ENCODE peak calls at places on chromosomes 11 and 22, in ten cellular contexts. One of them, this sample, is unnamed.

GRCh38 chr11:122850076-122850631 is 11.9 kb downstream of the CRTAM start:
- DNase-seq in CD8-positive, alpha-beta memory T cell: no peak
- DNase-seq in upper lobe of left lung: no peak
- DNase-seq in lower lobe of right lung: no peak
- DNase-seq in OCI-LY7: no peak
- DNase-seq in A673: peak; percentile 83
- DNase-seq in sigmoid colon: no peak
- DNase-seq in fibroblast of lung: no peak
- DNase-seq in heart left ventricle: no peak
- DNase-seq in cardiac muscle cell: peak; percentile 8
- DNase-seq in this sample: no peak

GRCh38 chr22:44743247-44743646 is 9.1 kb upstream of the ARHGAP8 start:
- DNase-seq in heart left ventricle: no peak
- DNase-seq in sigmoid colon: no peak
- DNase-seq in upper lobe of left lung: no peak
- DNase-seq in OCI-LY7: no peak
- DNase-seq in fibroblast of lung: no peak
- DNase-seq in lower lobe of right lung: no peak
- DNase-seq in A673: no peak
- DNase-seq in CD8-positive, alpha-beta memory T cell: no peak
- DNase-seq in cardiac muscle cell: no peak
- DNase-seq in this sample: no peak

GRCh38 chr11:114308689-114309089 is 12.5 kb downstream of the NNMT start:
- DNase-seq in cardiac muscle cell: no peak
- DNase-seq in lower lobe of right lung: no peak
- DNase-seq in heart left ventricle: no peak
- DNase-seq in upper lobe of left lung: no peak
- DNase-seq in sigmoid colon: no peak
- DNase-seq in A673: no peak
- DNase-seq in fibroblast of lung: peak; percentile 62
- DNase-seq in OCI-LY7: no peak
- DNase-seq in CD8-positive, alpha-beta memory T cell: no peak
- DNase-seq in this sample: no peak

GRCh38 chr22:17334054-17334453 is 35.2 kb upstream of the CECR2 start:
- DNase-seq in cardiac muscle cell: no peak
- DNase-seq in fibroblast of lung: no peak
- DNase-seq in heart left ventricle: no peak
- DNase-seq in CD8-positive, alpha-beta memory T cell: no peak
- DNase-seq in lower lobe of right lung: no peak
- DNase-seq in upper lobe of left lung: no peak
- DNase-seq in sigmoid colon: no peak
- DNase-seq in OCI-LY7: no peak
- DNase-seq in A673: no peak
- DNase-seq in this sample: no peak

GRCh38 chr22:37623075-37624016 is 14.7 kb downstream of the GGA1 start:
- DNase-seq in sigmoid colon: peak; percentile 85
- DNase-seq in CD8-positive, alpha-beta memory T cell: peak; percentile 80
- DNase-seq in upper lobe of left lung: no peak
- DNase-seq in OCI-LY7: peak; percentile 79
- DNase-seq in lower lobe of right lung: peak; percentile 83
- DNase-seq in A673: peak; percentile 65
- DNase-seq in cardiac muscle cell: peak; percentile 78
- DNase-seq in fibroblast of lung: peak; percentile 57
- DNase-seq in heart left ventricle: peak; percentile 61
- DNase-seq in this sample: peak; percentile 85

GRCh38 chr22:30843245-30843644 is 125.3 kb downstream of the MORC2 start:
- DNase-seq in upper lobe of left lung: no peak
- DNase-seq in OCI-LY7: no peak
- DNase-seq in heart left ventricle: no peak
- DNase-seq in fibroblast of lung: peak; percentile 25
- DNase-seq in sigmoid colon: no peak
- DNase-seq in CD8-positive, alpha-beta memory T cell: no peak
- DNase-seq in A673: no peak
- DNase-seq in lower lobe of right lung: no peak
- DNase-seq in cardiac muscle cell: no peak
- DNase-seq in this sample: no peak

GRCh38 chr11:102662607-102663006 is 37.5 kb upstream of the MMP20 start:
- DNase-seq in A673: no peak
- DNase-seq in fibroblast of lung: no peak
- DNase-seq in upper lobe of left lung: no peak
- DNase-seq in CD8-positive, alpha-beta memory T cell: no peak
- DNase-seq in lower lobe of right lung: no peak
- DNase-seq in cardiac muscle cell: no peak
- DNase-seq in sigmoid colon: no peak
- DNase-seq in heart left ventricle: no peak
- DNase-seq in OCI-LY7: no peak
- DNase-seq in this sample: no peak

GRCh38 chr22:32123657-32124056 is 35.4 kb downstream of the C22orf42 start:
- DNase-seq in upper lobe of left lung: no peak
- DNase-seq in CD8-positive, alpha-beta memory T cell: no peak
- DNase-seq in sigmoid colon: no peak
- DNase-seq in cardiac muscle cell: no peak
- DNase-seq in fibroblast of lung: no peak
- DNase-seq in OCI-LY7: no peak
- DNase-seq in lower lobe of right lung: no peak
- DNase-seq in A673: no peak
- DNase-seq in heart left ventricle: no peak
- DNase-seq in this sample: no peak

GRCh38 chr22:22207845-22208564 is 36.6 kb upstream of the VPREB1 start:
- DNase-seq in A673: peak; percentile 65
- DNase-seq in CD8-positive, alpha-beta memory T cell: peak; percentile 54
- DNase-seq in upper lobe of left lung: no peak
- DNase-seq in cardiac muscle cell: peak; percentile 82
- DNase-seq in fibroblast of lung: peak; percentile 68
- DNase-seq in heart left ventricle: peak; percentile 46
- DNase-seq in sigmoid colon: no peak
- DNase-seq in OCI-LY7: peak; percentile 98
- DNase-seq in lower lobe of right lung: peak; percentile 73
- DNase-seq in this sample: peak; percentile 46

GRCh38 chr22:36546932-36547331 is 18.0 kb upstream of the EIF3D start:
- DNase-seq in cardiac muscle cell: no peak
- DNase-seq in A673: no peak
- DNase-seq in lower lobe of right lung: no peak
- DNase-seq in fibroblast of lung: peak; percentile 36
- DNase-seq in upper lobe of left lung: no peak
- DNase-seq in OCI-LY7: no peak
- DNase-seq in sigmoid colon: no peak
- DNase-seq in CD8-positive, alpha-beta memory T cell: no peak
- DNase-seq in heart left ventricle: no peak
- DNase-seq in this sample: no peak

GRCh38 chr11:32893091-32893946 is 708 bp downstream of the QSER1 start:
- DNase-seq in CD8-positive, alpha-beta memory T cell: peak; percentile 61
- DNase-seq in fibroblast of lung: peak; percentile 27
- DNase-seq in cardiac muscle cell: peak; percentile 82
- DNase-seq in upper lobe of left lung: peak; percentile 92
- DNase-seq in sigmoid colon: peak; percentile 68
- DNase-seq in OCI-LY7: peak; percentile 80
- DNase-seq in A673: peak; percentile 86
- DNase-seq in lower lobe of right lung: peak; percentile 78
- DNase-seq in heart left ventricle: peak; percentile 49
- DNase-seq in this sample: peak; percentile 63

GRCh38 chr11:77106321-77106720 is 3.7 kb downstream of the OMP start:
- DNase-seq in cardiac muscle cell: no peak
- DNase-seq in sigmoid colon: no peak
- DNase-seq in upper lobe of left lung: no peak
- DNase-seq in A673: no peak
- DNase-seq in lower lobe of right lung: no peak
- DNase-seq in heart left ventricle: no peak
- DNase-seq in fibroblast of lung: no peak
- DNase-seq in OCI-LY7: no peak
- DNase-seq in CD8-positive, alpha-beta memory T cell: no peak
- DNase-seq in this sample: peak; percentile 76

GRCh38 chr11:3830741-3831140 is 10.0 kb downstream of the RHOG start:
- DNase-seq in sigmoid colon: no peak
- DNase-seq in lower lobe of right lung: no peak
- DNase-seq in cardiac muscle cell: no peak
- DNase-seq in A673: no peak
- DNase-seq in heart left ventricle: no peak
- DNase-seq in upper lobe of left lung: no peak
- DNase-seq in fibroblast of lung: no peak
- DNase-seq in CD8-positive, alpha-beta memory T cell: no peak
- DNase-seq in OCI-LY7: no peak
- DNase-seq in this sample: no peak

GRCh38 chr11:27427183-27427980 is 45.2 kb downstream of the LGR4 start:
- DNase-seq in OCI-LY7: no peak
- DNase-seq in CD8-positive, alpha-beta memory T cell: no peak
- DNase-seq in heart left ventricle: no peak
- DNase-seq in lower lobe of right lung: no peak
- DNase-seq in upper lobe of left lung: no peak
- DNase-seq in sigmoid colon: no peak
- DNase-seq in fibroblast of lung: no peak
- DNase-seq in cardiac muscle cell: no peak
- DNase-seq in A673: no peak
- DNase-seq in this sample: no peak

GRCh38 chr11:47908198-47908597 is 60.0 kb upstream of the NUP160 start:
- DNase-seq in cardiac muscle cell: no peak
- DNase-seq in heart left ventricle: no peak
- DNase-seq in sigmoid colon: no peak
- DNase-seq in upper lobe of left lung: no peak
- DNase-seq in fibroblast of lung: no peak
- DNase-seq in OCI-LY7: no peak
- DNase-seq in A673: no peak
- DNase-seq in lower lobe of right lung: no peak
- DNase-seq in CD8-positive, alpha-beta memory T cell: no peak
- DNase-seq in this sample: no peak

GRCh38 chr11:18264035-18264434 is 2.0 kb upstream of the SAA1 start:
- DNase-seq in fibroblast of lung: no peak
- DNase-seq in CD8-positive, alpha-beta memory T cell: no peak
- DNase-seq in A673: no peak
- DNase-seq in sigmoid colon: no peak
- DNase-seq in OCI-LY7: no peak
- DNase-seq in lower lobe of right lung: no peak
- DNase-seq in upper lobe of left lung: no peak
- DNase-seq in heart left ventricle: no peak
- DNase-seq in cardiac muscle cell: no peak
- DNase-seq in this sample: no peak

GRCh38 chr11:119054418-119054817 is 2.6 kb downstream of the HYOU1 start:
- DNase-seq in cardiac muscle cell: no peak
- DNase-seq in CD8-positive, alpha-beta memory T cell: no peak
- DNase-seq in lower lobe of right lung: no peak
- DNase-seq in A673: no peak
- DNase-seq in sigmoid colon: no peak
- DNase-seq in upper lobe of left lung: no peak
- DNase-seq in heart left ventricle: no peak
- DNase-seq in fibroblast of lung: no peak
- DNase-seq in OCI-LY7: no peak
- DNase-seq in this sample: no peak

GRCh38 chr11:65380460-65381126 is 1.9 kb downstream of the SLC25A45 start:
- DNase-seq in lower lobe of right lung: no peak
- DNase-seq in CD8-positive, alpha-beta memory T cell: no peak
- DNase-seq in OCI-LY7: no peak
- DNase-seq in cardiac muscle cell: no peak
- DNase-seq in sigmoid colon: no peak
- DNase-seq in A673: no peak
- DNase-seq in upper lobe of left lung: peak; percentile 63
- DNase-seq in heart left ventricle: no peak
- DNase-seq in fibroblast of lung: no peak
- DNase-seq in this sample: no peak
- H3K9me3 ChIP-seq in lower lobe of right lung: no peaks in the 10 kb centered on the region
- H3K9me3 ChIP-seq in CD8-positive, alpha-beta memory T cell: no peaks in the 10 kb centered on the region
- H3K9me3 ChIP-seq in OCI-LY7: no peaks in the 10 kb centered on the region
- H3K9me3 ChIP-seq in cardiac muscle cell: no peaks in the 10 kb centered on the region
- H3K9me3 ChIP-seq in sigmoid colon: no peaks in the 10 kb centered on the region
- H3K9me3 ChIP-seq in A673: no peaks in the 10 kb centered on the region
- H3K9me3 ChIP-seq in upper lobe of left lung: no peaks in the 10 kb centered on the region
- H3K9me3 ChIP-seq in heart left ventricle: no peaks in the 10 kb centered on the region
- H3K9me3 ChIP-seq in fibroblast of lung: no peaks in the 10 kb centered on the region
- H3K9me3 ChIP-seq in this sample: no peaks in the 10 kb centered on the region

GRCh38 chr11:68581901-68582300 is 102.4 kb upstream of the GAL start:
- DNase-seq in fibroblast of lung: no peak
- DNase-seq in A673: no peak
- DNase-seq in upper lobe of left lung: no peak
- DNase-seq in cardiac muscle cell: no peak
- DNase-seq in heart left ventricle: no peak
- DNase-seq in sigmoid colon: no peak
- DNase-seq in lower lobe of right lung: no peak
- DNase-seq in OCI-LY7: no peak
- DNase-seq in CD8-positive, alpha-beta memory T cell: no peak
- DNase-seq in this sample: no peak
- H3K36me3 ChIP-seq in fibroblast of lung: no peaks in the 10 kb centered on the region
- H3K36me3 ChIP-seq in A673: peaks cover 62% of the 10 kb centered on the region
- H3K36me3 ChIP-seq in upper lobe of left lung: peaks cover 12% of the 10 kb centered on the region
- H3K36me3 ChIP-seq in cardiac muscle cell: peaks cover 47% of the 10 kb centered on the region
- H3K36me3 ChIP-seq in heart left ventricle: peaks cover 7% of the 10 kb centered on the region
- H3K36me3 ChIP-seq in sigmoid colon: peaks cover 12% of the 10 kb centered on the region
- H3K36me3 ChIP-seq in lower lobe of right lung: peaks cover 88% of the 10 kb centered on the region
- H3K36me3 ChIP-seq in OCI-LY7: peaks cover 93% of the 10 kb centered on the region
- H3K36me3 ChIP-seq in CD8-positive, alpha-beta memory T cell: peaks cover 50% of the 10 kb centered on the region
- H3K36me3 ChIP-seq in this sample: no peaks in the 10 kb centered on the region

DNA sequence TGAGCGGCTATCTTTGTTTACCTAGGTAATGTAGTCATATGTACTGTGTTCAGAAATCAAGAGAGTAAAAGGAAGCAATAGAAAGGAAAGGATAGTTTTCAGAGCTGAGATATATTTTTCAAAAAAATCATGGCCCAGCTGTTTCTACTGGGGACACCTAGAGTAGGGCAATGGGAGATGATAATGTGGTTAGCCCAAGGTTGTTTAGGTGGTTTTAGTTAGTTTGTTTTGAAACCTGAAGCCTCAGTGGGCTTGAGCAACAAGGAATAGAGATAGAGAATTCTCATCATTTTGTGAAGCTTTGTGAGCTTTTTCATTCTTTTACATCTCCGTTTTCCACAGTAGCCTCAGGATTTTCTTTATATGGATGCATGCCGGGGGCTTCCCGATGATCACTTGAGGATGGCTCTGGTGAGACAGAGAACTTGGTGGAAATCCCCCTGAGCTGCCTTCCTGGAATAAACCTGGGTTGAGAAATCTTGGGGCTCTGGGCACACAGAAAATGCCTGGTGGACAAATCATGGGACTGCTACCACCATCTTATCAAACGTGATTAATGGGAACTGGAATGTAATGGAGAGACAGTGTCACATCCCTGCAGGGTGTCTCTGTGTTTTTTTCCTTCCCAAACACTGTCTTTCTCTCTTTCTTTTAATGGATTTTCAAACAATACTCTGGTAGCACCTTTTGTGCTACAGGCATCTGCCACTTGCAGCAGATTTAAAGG is 49.0 kb downstream of the ARHGAP42 start:
- DNase-seq in fibroblast of lung: no peak
- DNase-seq in A673: no peak
- DNase-seq in heart left ventricle: no peak
- DNase-seq in cardiac muscle cell: no peak
- DNase-seq in sigmoid colon: no peak
- DNase-seq in OCI-LY7: no peak
- DNase-seq in CD8-positive, alpha-beta memory T cell: no peak
- DNase-seq in upper lobe of left lung: no peak
- DNase-seq in lower lobe of right lung: no peak
- DNase-seq in this sample: no peak
- H3K27ac ChIP-seq in fibroblast of lung: no peak overlapping the region
- H3K27ac ChIP-seq in A673: no peak overlapping the region
- H3K27ac ChIP-seq in heart left ventricle: peak overlapping the region; percentile 6
- H3K27ac ChIP-seq in cardiac muscle cell: peak overlapping the region; percentile 69
- H3K27ac ChIP-seq in sigmoid colon: no peak overlapping the region
- H3K27ac ChIP-seq in OCI-LY7: no peak overlapping the region
- H3K27ac ChIP-seq in CD8-positive, alpha-beta memory T cell: no peak overlapping the region
- H3K27ac ChIP-seq in upper lobe of left lung: no peak overlapping the region
- H3K27ac ChIP-seq in lower lobe of right lung: no peak overlapping the region
- H3K27ac ChIP-seq in this sample: no peak overlapping the region

DNA sequence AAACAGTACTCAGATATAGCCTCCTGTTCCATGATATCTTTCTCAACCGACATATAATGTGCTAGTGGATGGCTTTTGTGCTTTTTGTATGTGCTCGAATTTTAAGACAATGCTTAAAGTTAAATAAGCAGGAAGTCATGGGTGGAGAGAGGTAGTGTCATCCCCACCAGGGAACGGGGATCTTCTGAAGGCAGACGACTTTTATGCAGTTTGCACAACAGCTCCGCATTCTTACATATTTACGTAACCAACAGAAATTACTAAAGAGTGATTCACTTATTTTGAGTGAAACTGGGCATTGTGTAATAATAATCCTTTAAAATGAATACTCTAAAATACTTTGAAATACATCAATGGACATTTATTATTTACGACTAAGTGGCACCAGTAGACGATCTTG is 305.1 kb downstream of the CNTN5 start:
- DNase-seq in CD8-positive, alpha-beta memory T cell: no peak
- DNase-seq in OCI-LY7: no peak
- DNase-seq in A673: peak; percentile 93
- DNase-seq in cardiac muscle cell: no peak
- DNase-seq in sigmoid colon: no peak
- DNase-seq in upper lobe of left lung: no peak
- DNase-seq in fibroblast of lung: peak; percentile 89
- DNase-seq in lower lobe of right lung: no peak
- DNase-seq in heart left ventricle: no peak
- DNase-seq in this sample: peak; percentile 10
- H3K9me3 ChIP-seq in CD8-positive, alpha-beta memory T cell: no peaks in the 10 kb centered on the region
- H3K9me3 ChIP-seq in OCI-LY7: no peaks in the 10 kb centered on the region
- H3K9me3 ChIP-seq in A673: no peaks in the 10 kb centered on the region
- H3K9me3 ChIP-seq in cardiac muscle cell: no peaks in the 10 kb centered on the region
- H3K9me3 ChIP-seq in sigmoid colon: no peaks in the 10 kb centered on the region
- H3K9me3 ChIP-seq in upper lobe of left lung: no peaks in the 10 kb centered on the region
- H3K9me3 ChIP-seq in fibroblast of lung: no peaks in the 10 kb centered on the region
- H3K9me3 ChIP-seq in lower lobe of right lung: no peaks in the 10 kb centered on the region
- H3K9me3 ChIP-seq in heart left ventricle: no peaks in the 10 kb centered on the region
- H3K9me3 ChIP-seq in this sample: no peaks in the 10 kb centered on the region

This sample was measured in adrenal gland.